ENCODE peak calls at places on chromosome 1, in eight cellular contexts. One of them, this sample, is unnamed.

GRCh38 chr1:150765229-150765976 is at the start of gene CTSS:
- DNase-seq in pancreas: no peak
- DNase-seq in esophagus squamous epithelium: no peak
- DNase-seq in lower lobe of right lung: no peak
- DNase-seq in heart right ventricle: no peak
- DNase-seq in NT2/D1: no peak
- DNase-seq in choroid plexus epithelial cell: peak
- DNase-seq in breast epithelium: no peak
- DNase-seq in this sample: no peak

GRCh38 chr1:98556521-98557158 is 104.9 kb upstream of the SNX7 start:
- DNase-seq in pancreas: no peak
- DNase-seq in esophagus squamous epithelium: no peak
- DNase-seq in lower lobe of right lung: no peak
- DNase-seq in heart right ventricle: no peak
- DNase-seq in NT2/D1: peak
- DNase-seq in choroid plexus epithelial cell: peak
- DNase-seq in breast epithelium: no peak
- DNase-seq in this sample: peak

GRCh38 chr1:156226116-156226538 is 13.3 kb downstream of the PMF1 start:
- DNase-seq in pancreas: no peak
- DNase-seq in esophagus squamous epithelium: no peak
- DNase-seq in lower lobe of right lung: peak
- DNase-seq in heart right ventricle: no peak
- DNase-seq in NT2/D1: no peak
- DNase-seq in choroid plexus epithelial cell: no peak
- DNase-seq in breast epithelium: no peak
- DNase-seq in this sample: no peak

GRCh38 chr1:77370588-77371306 is 88.9 kb downstream of the AK5 start:
- DNase-seq in pancreas: no peak
- DNase-seq in esophagus squamous epithelium: no peak
- DNase-seq in lower lobe of right lung: no peak
- DNase-seq in heart right ventricle: no peak
- DNase-seq in NT2/D1: no peak
- DNase-seq in choroid plexus epithelial cell: peak
- DNase-seq in breast epithelium: no peak
- DNase-seq in this sample: no peak

GRCh38 chr1:18941221-18942141 is 15.0 kb downstream of the IFFO2 start:
- DNase-seq in pancreas: no peak
- DNase-seq in esophagus squamous epithelium: no peak
- DNase-seq in lower lobe of right lung: no peak
- DNase-seq in heart right ventricle: peak
- DNase-seq in NT2/D1: no peak
- DNase-seq in choroid plexus epithelial cell: peak
- DNase-seq in breast epithelium: no peak
- DNase-seq in this sample: no peak

GRCh38 chr1:15836772-15837669 is 10.5 kb upstream of the SPEN start:
- DNase-seq in pancreas: peak
- DNase-seq in esophagus squamous epithelium: peak
- DNase-seq in lower lobe of right lung: peak
- DNase-seq in heart right ventricle: peak
- DNase-seq in NT2/D1: no peak
- DNase-seq in choroid plexus epithelial cell: no peak
- DNase-seq in breast epithelium: no peak
- DNase-seq in this sample: no peak

GRCh38 chr1:207393610-207394009 is 60.5 kb upstream of the CR2 start:
- DNase-seq in pancreas: no peak
- DNase-seq in esophagus squamous epithelium: no peak
- DNase-seq in lower lobe of right lung: no peak
- DNase-seq in heart right ventricle: no peak
- DNase-seq in NT2/D1: no peak
- DNase-seq in choroid plexus epithelial cell: peak
- DNase-seq in breast epithelium: no peak
- DNase-seq in this sample: no peak

GRCh38 chr1:91889717-91890459 is 3.9 kb upstream of the TGFBR3 start:
- DNase-seq in pancreas: no peak
- DNase-seq in esophagus squamous epithelium: no peak
- DNase-seq in lower lobe of right lung: no peak
- DNase-seq in heart right ventricle: no peak
- DNase-seq in NT2/D1: no peak
- DNase-seq in choroid plexus epithelial cell: peak
- DNase-seq in breast epithelium: no peak
- DNase-seq in this sample: no peak

GRCh38 chr1:10027027-10027426 is 5.7 kb upstream of the UBE4B start:
- DNase-seq in pancreas: no peak
- DNase-seq in esophagus squamous epithelium: no peak
- DNase-seq in lower lobe of right lung: no peak
- DNase-seq in heart right ventricle: no peak
- DNase-seq in NT2/D1: no peak
- DNase-seq in choroid plexus epithelial cell: no peak
- DNase-seq in breast epithelium: no peak
- DNase-seq in this sample: no peak

GRCh38 chr1:33186936-33187335 is 5.1 kb upstream of the TRIM62 start:
- DNase-seq in pancreas: no peak
- DNase-seq in esophagus squamous epithelium: no peak
- DNase-seq in lower lobe of right lung: no peak
- DNase-seq in heart right ventricle: no peak
- DNase-seq in NT2/D1: no peak
- DNase-seq in choroid plexus epithelial cell: no peak
- DNase-seq in breast epithelium: no peak
- DNase-seq in this sample: no peak

GRCh38 chr1:163191301-163191700 is 11.4 kb downstream of the RGS5 start:
- DNase-seq in pancreas: no peak
- DNase-seq in esophagus squamous epithelium: no peak
- DNase-seq in lower lobe of right lung: no peak
- DNase-seq in heart right ventricle: no peak
- DNase-seq in NT2/D1: no peak
- DNase-seq in choroid plexus epithelial cell: no peak
- DNase-seq in breast epithelium: no peak
- DNase-seq in this sample: no peak

GRCh38 chr1:64043976-64044375 is 159.4 kb upstream of the UBE2U start:
- DNase-seq in pancreas: no peak
- DNase-seq in esophagus squamous epithelium: no peak
- DNase-seq in lower lobe of right lung: no peak
- DNase-seq in heart right ventricle: no peak
- DNase-seq in NT2/D1: no peak
- DNase-seq in choroid plexus epithelial cell: peak
- DNase-seq in breast epithelium: no peak
- DNase-seq in this sample: no peak

GRCh38 chr1:167672831-167673230 is 42.8 kb downstream of the RCSD1 start:
- DNase-seq in pancreas: no peak
- DNase-seq in esophagus squamous epithelium: no peak
- DNase-seq in lower lobe of right lung: no peak
- DNase-seq in heart right ventricle: no peak
- DNase-seq in NT2/D1: no peak
- DNase-seq in choroid plexus epithelial cell: no peak
- DNase-seq in breast epithelium: no peak
- DNase-seq in this sample: no peak

GRCh38 chr1:42379794-42380616 is 587 bp upstream of the RIMKLA start:
- DNase-seq in pancreas: peak
- DNase-seq in esophagus squamous epithelium: no peak
- DNase-seq in lower lobe of right lung: peak
- DNase-seq in heart right ventricle: no peak
- DNase-seq in NT2/D1: no peak
- DNase-seq in choroid plexus epithelial cell: peak
- DNase-seq in breast epithelium: no peak
- DNase-seq in this sample: no peak

GRCh38 chr1:9822897-9823692 is 670 bp downstream of the CLSTN1 start:
- DNase-seq in pancreas: peak
- DNase-seq in esophagus squamous epithelium: no peak
- DNase-seq in lower lobe of right lung: no peak
- DNase-seq in heart right ventricle: no peak
- DNase-seq in NT2/D1: no peak
- DNase-seq in choroid plexus epithelial cell: peak
- DNase-seq in breast epithelium: no peak
- DNase-seq in this sample: no peak

GRCh38 chr1:239823852-239824251 is 267.8 kb upstream of the FMN2 start:
- DNase-seq in pancreas: no peak
- DNase-seq in esophagus squamous epithelium: no peak
- DNase-seq in lower lobe of right lung: no peak
- DNase-seq in heart right ventricle: no peak
- DNase-seq in NT2/D1: no peak
- DNase-seq in choroid plexus epithelial cell: no peak
- DNase-seq in breast epithelium: no peak
- DNase-seq in this sample: no peak

GRCh38 chr1:239831577-239832355 is 259.9 kb upstream of the FMN2 start:
- DNase-seq in pancreas: no peak
- DNase-seq in esophagus squamous epithelium: no peak
- DNase-seq in lower lobe of right lung: no peak
- DNase-seq in heart right ventricle: no peak
- DNase-seq in NT2/D1: no peak
- DNase-seq in choroid plexus epithelial cell: no peak
- DNase-seq in breast epithelium: no peak
- DNase-seq in this sample: no peak

GRCh38 chr1:239826209-239826608 is 265.5 kb upstream of the FMN2 start:
- DNase-seq in pancreas: no peak
- DNase-seq in esophagus squamous epithelium: no peak
- DNase-seq in lower lobe of right lung: no peak
- DNase-seq in heart right ventricle: no peak
- DNase-seq in NT2/D1: no peak
- DNase-seq in choroid plexus epithelial cell: no peak
- DNase-seq in breast epithelium: no peak
- DNase-seq in this sample: no peak

GRCh38 chr1:239833709-239834108 is 258.0 kb upstream of the FMN2 start:
- DNase-seq in pancreas: no peak
- DNase-seq in esophagus squamous epithelium: no peak
- DNase-seq in lower lobe of right lung: no peak
- DNase-seq in heart right ventricle: no peak
- DNase-seq in NT2/D1: no peak
- DNase-seq in choroid plexus epithelial cell: no peak
- DNase-seq in breast epithelium: no peak
- DNase-seq in this sample: no peak

DNA sequence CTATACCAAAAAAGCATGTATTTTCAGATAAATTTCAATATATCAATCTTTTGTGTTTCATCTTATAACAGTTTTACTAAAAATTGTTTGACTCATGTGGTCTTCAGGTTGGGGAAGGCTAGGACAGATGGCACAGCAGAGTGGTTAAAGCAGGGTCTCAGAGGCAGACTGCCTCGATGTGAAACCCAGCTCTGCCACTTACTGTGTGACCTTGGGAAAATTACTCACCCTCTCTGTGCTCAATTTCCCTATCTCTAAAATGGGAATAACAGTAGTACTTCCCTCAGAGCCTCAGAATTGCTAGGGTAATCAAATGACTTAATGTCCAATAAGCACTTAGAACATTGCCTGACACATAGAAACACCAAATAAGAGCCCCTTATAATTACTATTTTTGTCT is 262.1 kb upstream of the FMN2 start:
- DNase-seq in pancreas: no peak
- DNase-seq in esophagus squamous epithelium: no peak
- DNase-seq in lower lobe of right lung: no peak
- DNase-seq in heart right ventricle: no peak
- DNase-seq in NT2/D1: no peak
- DNase-seq in choroid plexus epithelial cell: no peak
- DNase-seq in breast epithelium: no peak
- DNase-seq in this sample: no peak
- H3K4me3 ChIP-seq in pancreas: no peak
- H3K4me3 ChIP-seq in esophagus squamous epithelium: no peak
- H3K4me3 ChIP-seq in lower lobe of right lung: no peak
- H3K4me3 ChIP-seq in heart right ventricle: no peak
- H3K4me3 ChIP-seq in NT2/D1: no peak
- H3K4me3 ChIP-seq in choroid plexus epithelial cell: no peak
- H3K4me3 ChIP-seq in breast epithelium: no peak
- H3K4me3 ChIP-seq in this sample: no peak

GRCh38 chr1:228003461-228004330 is 3.1 kb upstream of the WNT3A start:
- DNase-seq in pancreas: no peak
- DNase-seq in esophagus squamous epithelium: no peak
- DNase-seq in lower lobe of right lung: no peak
- DNase-seq in heart right ventricle: no peak
- DNase-seq in NT2/D1: no peak
- DNase-seq in choroid plexus epithelial cell: no peak
- DNase-seq in breast epithelium: peak
- DNase-seq in this sample: no peak

GRCh38 chr1:228006034-228006792 is 585 bp upstream of the WNT3A start:
- DNase-seq in pancreas: no peak
- DNase-seq in esophagus squamous epithelium: no peak
- DNase-seq in lower lobe of right lung: no peak
- DNase-seq in heart right ventricle: no peak
- DNase-seq in NT2/D1: no peak
- DNase-seq in choroid plexus epithelial cell: no peak
- DNase-seq in breast epithelium: peak
- DNase-seq in this sample: no peak

GRCh38 chr1:228004331-228004871 is 2.4 kb upstream of the WNT3A start:
- DNase-seq in pancreas: no peak
- DNase-seq in esophagus squamous epithelium: no peak
- DNase-seq in lower lobe of right lung: peak
- DNase-seq in heart right ventricle: no peak
- DNase-seq in NT2/D1: peak
- DNase-seq in choroid plexus epithelial cell: peak
- DNase-seq in breast epithelium: peak
- DNase-seq in this sample: no peak

GRCh38 chr1:228005511-228006033 is 1.2 kb upstream of the WNT3A start:
- DNase-seq in pancreas: no peak
- DNase-seq in esophagus squamous epithelium: no peak
- DNase-seq in lower lobe of right lung: no peak
- DNase-seq in heart right ventricle: no peak
- DNase-seq in NT2/D1: no peak
- DNase-seq in choroid plexus epithelial cell: no peak
- DNase-seq in breast epithelium: no peak
- DNase-seq in this sample: no peak

GRCh38 chr1:228004887-228005462 is 1.8 kb upstream of the WNT3A start:
- DNase-seq in pancreas: no peak
- DNase-seq in esophagus squamous epithelium: no peak
- DNase-seq in lower lobe of right lung: no peak
- DNase-seq in heart right ventricle: no peak
- DNase-seq in NT2/D1: no peak
- DNase-seq in choroid plexus epithelial cell: no peak
- DNase-seq in breast epithelium: peak
- DNase-seq in this sample: no peak
- H3K4me3 ChIP-seq in pancreas: no peak
- H3K4me3 ChIP-seq in esophagus squamous epithelium: no peak
- H3K4me3 ChIP-seq in lower lobe of right lung: no peak
- H3K4me3 ChIP-seq in heart right ventricle: no peak
- H3K4me3 ChIP-seq in NT2/D1: peak
- H3K4me3 ChIP-seq in choroid plexus epithelial cell: no peak
- H3K4me3 ChIP-seq in breast epithelium: no peak
- H3K4me3 ChIP-seq in this sample: no peak

DNA sequence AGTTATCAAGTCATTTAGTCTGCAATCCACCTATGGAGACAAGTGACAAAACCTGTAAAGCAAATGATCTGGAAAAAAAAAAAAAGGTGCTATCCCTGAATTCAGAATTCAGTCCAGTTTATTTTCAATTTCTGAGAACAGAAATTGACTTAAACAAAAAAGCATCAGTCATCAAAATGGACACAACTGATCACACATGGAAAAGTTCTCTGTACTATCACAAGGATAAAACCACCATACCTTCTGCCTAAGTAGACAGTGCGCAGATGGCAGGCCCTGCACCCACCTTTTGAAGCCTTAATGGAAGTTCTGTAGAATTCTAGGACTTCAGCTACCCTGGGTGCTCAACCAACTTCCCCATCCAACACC is 3.5 kb downstream of the PABPC4 start:
- DNase-seq in pancreas: no peak
- DNase-seq in esophagus squamous epithelium: no peak
- DNase-seq in lower lobe of right lung: no peak
- DNase-seq in heart right ventricle: no peak
- DNase-seq in NT2/D1: no peak
- DNase-seq in choroid plexus epithelial cell: no peak
- DNase-seq in breast epithelium: no peak
- DNase-seq in this sample: no peak
- H3K4me3 ChIP-seq in pancreas: peak
- H3K4me3 ChIP-seq in esophagus squamous epithelium: no peak
- H3K4me3 ChIP-seq in lower lobe of right lung: no peak
- H3K4me3 ChIP-seq in heart right ventricle: peak
- H3K4me3 ChIP-seq in NT2/D1: no peak
- H3K4me3 ChIP-seq in choroid plexus epithelial cell: peak
- H3K4me3 ChIP-seq in breast epithelium: no peak
- H3K4me3 ChIP-seq in this sample: no peak

GRCh38 chr1:244449936-244450508 is 1.7 kb downstream of the ADSS2 start:
- DNase-seq in pancreas: no peak
- DNase-seq in esophagus squamous epithelium: no peak
- DNase-seq in lower lobe of right lung: no peak
- DNase-seq in heart right ventricle: no peak
- DNase-seq in NT2/D1: no peak
- DNase-seq in choroid plexus epithelial cell: no peak
- DNase-seq in breast epithelium: no peak
- DNase-seq in this sample: no peak
- H3K4me3 ChIP-seq in pancreas: peak
- H3K4me3 ChIP-seq in esophagus squamous epithelium: peak
- H3K4me3 ChIP-seq in lower lobe of right lung: peak
- H3K4me3 ChIP-seq in heart right ventricle: peak
- H3K4me3 ChIP-seq in NT2/D1: peak
- H3K4me3 ChIP-seq in choroid plexus epithelial cell: peak
- H3K4me3 ChIP-seq in breast epithelium: peak
- H3K4me3 ChIP-seq in this sample: peak

This sample was measured in Jurkat, Clone E6-1.